ENCODE peak calls at places on chromosomes 13 and 19, in six cellular contexts. B is psoas muscle, Q is aorta, K is heart right ventricle, M is uterus, O is stomach. S is an unnamed sample.

GRCh38 chr13:34833562-34834182 is 108.4 kb upstream of the NBEA start:
- DNase-seq in B (no peak), Q (no peak), K (no peak), M (no peak), O (no peak), S (no peak)

GRCh38 chr19:48565090-48565489 is 13.1 kb downstream of the SULT2B1 start:
- DNase-seq in B (no peak), Q (no peak), K (no peak), M (no peak), O (no peak), S (no peak)

GRCh38 chr13:67231481-67231940 is 1.4 kb upstream of the PCDH9 start:
- DNase-seq in B (no peak), Q (no peak), K (no peak), M (no peak), O (no peak), S (no peak)

GRCh38 chr13:106343831-106344230 is 191.6 kb downstream of the EFNB2 start:
- DNase-seq in B (no peak), Q (no peak), K (no peak), M (no peak), O (no peak), S (peak; percentile 41)

GRCh38 chr19:14021474-14021873 is 6.5 kb upstream of the RLN3 start:
- DNase-seq in B (peak; percentile 48), Q (no peak), K (no peak), M (no peak), O (no peak), S (no peak)

GRCh38 chr13:101520672-101521071 is 68.2 kb downstream of the ITGBL1 start:
- DNase-seq in B (no peak), Q (no peak), K (no peak), M (no peak), O (no peak), S (peak; percentile 45)

GRCh38 chr13:44763604-44764311 is 187.6 kb upstream of the TSC22D1 start:
- DNase-seq in B (peak; percentile 59), Q (no peak), K (peak; percentile 16), M (peak; percentile 16), O (peak; percentile 76), S (peak; percentile 72)

GRCh38 chr13:45828253-45828968 is 23.1 kb downstream of the SIAH3 start:
- DNase-seq in B (no peak), Q (no peak), K (no peak), M (no peak), O (no peak), S (no peak)

GRCh38 chr19:47663435-47663910 is 49.7 kb upstream of the EHD2 start:
- DNase-seq in B (no peak), Q (no peak), K (no peak), M (no peak), O (no peak), S (peak; percentile 11)

GRCh38 chr19:40337594-40337993 is 10.6 kb downstream of the C19orf47 start:
- DNase-seq in B (no peak), Q (no peak), K (no peak), M (no peak), O (no peak), S (no peak)

GRCh38 chr13:103883698-103884097 is 817.5 kb upstream of the SLC10A2 start:
- DNase-seq in B (no peak), Q (no peak), K (no peak), M (no peak), O (no peak), S (no peak)

GRCh38 chr13:103883152-103883551 is 816.9 kb upstream of the SLC10A2 start:
- DNase-seq in B (peak; percentile 93), Q (peak; percentile 90), K (peak; percentile 70), M (peak; percentile 49), O (peak; percentile 68), S (peak; percentile 34)

GRCh38 chr13:103878891-103879605 is 812.8 kb upstream of the SLC10A2 start:
- DNase-seq in B (no peak), Q (no peak), K (no peak), M (no peak), O (no peak), S (no peak)

DNA sequence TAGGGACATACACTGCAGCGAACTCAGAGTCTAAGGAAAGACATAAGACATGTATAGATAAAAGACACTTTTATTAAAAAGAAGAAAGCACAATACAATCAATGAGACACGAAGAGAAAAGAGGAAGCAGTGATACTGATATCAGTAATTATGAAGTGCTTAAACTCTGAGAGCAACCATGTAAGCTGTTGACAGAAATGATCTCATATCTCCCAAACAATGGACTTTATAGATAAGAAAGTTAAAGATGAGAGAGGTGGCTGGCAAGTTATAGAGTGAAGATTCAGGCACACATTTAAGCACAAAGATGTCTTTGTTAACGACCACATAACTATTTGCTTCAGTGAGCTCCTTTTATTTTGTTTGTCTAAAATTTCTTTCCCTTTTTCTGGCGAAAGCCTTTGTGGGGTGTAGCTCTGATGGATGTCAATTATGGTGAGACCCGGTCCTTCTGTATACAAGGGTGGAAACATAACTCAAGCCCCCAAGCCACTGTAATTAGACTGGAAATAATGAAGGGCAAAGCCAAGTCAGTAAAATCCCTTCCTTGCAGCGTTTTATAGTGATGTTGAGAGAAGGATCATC is 818.0 kb upstream of the SLC10A2 start:
- DNase-seq in B (no peak), Q (no peak), K (no peak), M (no peak), O (no peak), S (no peak)
- H3K27ac ChIP-seq in B (peak overlapping the region; percentile 13), Q (no peak overlapping the region), K (no peak overlapping the region), M (no peak overlapping the region), O (no peak overlapping the region), S (no peak overlapping the region)

GRCh38 chr19:17947815-17948473 is 15.1 kb downstream of the CCDC124 start:
- DNase-seq in B (peak; percentile 95), Q (peak; percentile 96), K (peak; percentile 90), M (peak; percentile 89), O (peak; percentile 90), S (peak; percentile 79)

GRCh38 chr19:17948967-17949930 is 16.4 kb downstream of the CCDC124 start:
- DNase-seq in B (no peak), Q (no peak), K (no peak), M (no peak), O (no peak), S (no peak)

GRCh38 chr19:17946965-17947784 is 14.4 kb downstream of the CCDC124 start:
- DNase-seq in B (no peak), Q (no peak), K (no peak), M (no peak), O (no peak), S (no peak)

GRCh38 chr19:17949956-17950309 is 17.0 kb upstream of the KCNN1 start:
- DNase-seq in B (no peak), Q (no peak), K (no peak), M (no peak), O (no peak), S (no peak)

GRCh38 chr19:17948474-17948966 is 15.7 kb downstream of the CCDC124 start:
- DNase-seq in B (no peak), Q (no peak), K (peak; percentile 25), M (peak; percentile 62), O (no peak), S (no peak)
- H3K4me3 ChIP-seq in B (peak overlapping the region; percentile 82), Q (peak overlapping the region; percentile 65), K (peak overlapping the region; percentile 76), M (peak overlapping the region; percentile 50), O (peak overlapping the region; percentile 85), S (peak overlapping the region; percentile 80)

GRCh38 chr19:43976732-43977131 is 7.3 kb upstream of the ZNF155 start:
- DNase-seq in B (no peak), Q (no peak), K (no peak), M (no peak), O (no peak), S (no peak)
- H3K9me3 ChIP-seq in B (peaks cover 96% of the 10 kb centered on the region), Q (peaks cover 8% of the 10 kb centered on the region), K (peaks cover 100% of the 10 kb centered on the region), M (peaks cover 6% of the 10 kb centered on the region), O (peaks cover 96% of the 10 kb centered on the region), S (no peaks in the 10 kb centered on the region)

DNA sequence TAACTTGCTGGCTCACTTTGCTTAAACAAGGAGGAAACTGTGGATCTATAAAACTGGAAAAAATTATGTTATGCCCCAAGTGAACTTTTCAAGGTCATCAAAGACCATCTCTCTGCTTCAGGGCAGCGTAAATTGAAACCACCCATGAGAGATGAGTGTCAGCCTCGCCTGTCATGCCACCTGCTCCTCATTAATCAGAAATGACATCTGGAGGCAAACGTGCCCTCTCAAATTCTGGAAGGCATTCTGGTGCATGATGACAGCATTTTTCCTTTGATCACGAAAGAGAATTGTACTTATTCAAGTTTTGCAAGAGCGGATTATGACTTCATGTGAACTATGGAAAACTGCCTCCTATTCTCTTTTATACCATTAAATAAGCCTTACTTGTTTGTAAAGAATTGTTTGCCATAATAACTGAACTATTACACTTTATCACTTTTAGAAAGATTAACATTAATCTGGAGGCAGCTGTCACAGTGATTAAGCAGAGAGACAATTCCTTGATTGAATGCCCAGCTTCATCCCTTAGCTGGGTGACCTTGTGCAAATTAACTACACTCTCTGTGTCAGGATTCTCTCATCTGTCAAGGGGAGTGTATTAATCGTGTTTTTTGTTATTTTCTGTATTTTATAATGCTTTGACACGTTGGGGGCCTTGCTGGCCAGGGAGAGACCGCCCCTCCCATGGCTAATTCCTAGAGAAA is 17.0 kb upstream of the SACS start:
- DNase-seq in B (peak; percentile 68), Q (no peak), K (no peak), M (no peak), O (no peak), S (no peak)
- H3K27ac ChIP-seq in B (peak overlapping the region; percentile 89), Q (no peak overlapping the region), K (no peak overlapping the region), M (no peak overlapping the region), O (no peak overlapping the region), S (no peak overlapping the region)

S was measured in small intestine.